ENCODE peak calls at places on chromosomes 4 and X, in six cellular contexts. C is GM23338, V is omental fat pad, R is substantia nigra, F is fibroblast of the conjunctiva, W is DMS153. X is an unnamed sample.

GRCh38 chr4:173420324-173420752 is 21.4 kb upstream of the SCRG1 start:
- DNase-seq in F (no peak), W (peak; percentile 49), V (no peak), C (peak; percentile 52), R (no peak), X (no peak)

GRCh38 chrX:112834016-112834855 is 6.4 kb downstream of the AMOT start:
- DNase-seq in C (no peak), R (no peak), F (peak; percentile 44), W (no peak), V (no peak), X (no peak)

GRCh38 chrX:129478516-129478915 is 44.8 kb downstream of the SMARCA1 start:
- DNase-seq in C (no peak), F (no peak), V (no peak), W (no peak), R (no peak), X (no peak)

GRCh38 chr4:142475663-142476062 is 370.4 kb downstream of the INPP4B start:
- DNase-seq in W (peak; percentile 27), V (no peak), R (no peak), C (no peak), F (no peak), X (no peak)

GRCh38 chr4:65600656-65601055 is 69.6 kb downstream of the EPHA5 start:
- DNase-seq in W (no peak), V (no peak), C (no peak), F (no peak), R (no peak), X (no peak)

GRCh38 chr4:84985952-84986351 is 19.5 kb upstream of the WDFY3 start:
- DNase-seq in F (no peak), W (no peak), C (no peak), V (no peak), R (no peak), X (no peak)

GRCh38 chr4:130636486-130636885 is 1540.5 kb downstream of the C4orf33 start:
- DNase-seq in C (peak; percentile 4), F (no peak), V (no peak), W (no peak), R (no peak), X (no peak)

GRCh38 chr4:92303621-92304027 is at the start of gene GRID2:
- DNase-seq in C (peak; percentile 90), W (peak; percentile 2), R (peak; percentile 38), F (no peak), V (no peak), X (no peak)

GRCh38 chr4:179417357-179417756 is 1975.1 kb upstream of the AGA start:
- DNase-seq in C (no peak), V (no peak), W (no peak), R (no peak), F (no peak), X (no peak)

GRCh38 chr4:76384052-76384451 is 36.9 kb downstream of the CCDC158 start:
- DNase-seq in F (no peak), V (no peak), W (no peak), C (no peak), R (no peak), X (no peak)

GRCh38 chr4:8916251-8916913 is 44.7 kb upstream of the HMX1 start:
- DNase-seq in V (no peak), W (no peak), F (no peak), R (no peak), C (no peak), X (peak; percentile 8)

GRCh38 chr4:68368566-68369473 is 18.9 kb upstream of the YTHDC1 start:
- DNase-seq in V (no peak), W (no peak), C (no peak), R (no peak), F (no peak), X (no peak)

GRCh38 chr4:153485374-153485773 is 19.2 kb downstream of the TMEM131L start:
- DNase-seq in R (no peak), C (no peak), V (no peak), W (no peak), F (no peak), X (no peak)

GRCh38 chr4:29565256-29565655 is 1154.9 kb upstream of the PCDH7 start:
- DNase-seq in R (no peak), C (no peak), F (no peak), W (no peak), V (no peak), X (no peak)

GRCh38 chrX:154369453-154370299 is 4.8 kb downstream of the FLNA start:
- DNase-seq in W (peak; percentile 65), F (peak; percentile 96), V (peak; percentile 37), R (no peak), C (peak; percentile 82), X (peak; percentile 61)

GRCh38 chrX:34521563-34521962 is 135.5 kb downstream of the TMEM47 start:
- DNase-seq in R (no peak), V (no peak), C (peak; percentile 52), F (no peak), W (no peak), X (no peak)

GRCh38 chr4:41256740-41257256 is at the start of gene UCHL1:
- DNase-seq in V (no peak), F (peak; percentile 87), R (peak; percentile 39), C (peak; percentile 98), W (peak; percentile 78), X (no peak)

GRCh38 chr4:142815834-142816233 is 30.3 kb downstream of the INPP4B start:
- DNase-seq in R (no peak), F (peak; percentile 21), V (no peak), W (no peak), C (no peak), X (no peak)

GRCh38 chr4:27020203-27020602 is 159.6 kb downstream of the STIM2 start:
- DNase-seq in V (no peak), C (no peak), F (no peak), W (no peak), R (no peak), X (no peak)

GRCh38 chr4:113675731-113676707 is 85.5 kb downstream of the CAMK2D start:
- DNase-seq in W (peak; percentile 2), R (no peak), F (no peak), V (no peak), C (no peak), X (no peak)

GRCh38 chr4:8159522-8160232 is 1.1 kb upstream of the ABLIM2 start:
- DNase-seq in W (no peak), F (no peak), V (no peak), R (no peak), C (peak; percentile 50), X (no peak)

GRCh38 chr4:105198541-105198940 is 51.9 kb downstream of the TET2 start:
- DNase-seq in C (no peak), F (no peak), R (no peak), V (no peak), W (no peak), X (no peak)

GRCh38 chrX:19554786-19555185 is 39.5 kb upstream of the MAP3K15 start:
- DNase-seq in W (no peak), V (no peak), R (no peak), C (no peak), F (no peak), X (no peak)

GRCh38 chr4:52711271-52711670 is 40.0 kb downstream of the ERVMER34-1 start:
- DNase-seq in C (no peak), V (no peak), F (no peak), R (no peak), W (no peak), X (no peak)

GRCh38 chrX:135697614-135698013 is 15.8 kb upstream of the CT45A1 start:
- DNase-seq in R (no peak), V (no peak), F (no peak), W (no peak), C (no peak), X (no peak)

GRCh38 chrX:136577562-136577961 is 45.5 kb downstream of the VGLL1 start:
- DNase-seq in V (no peak), F (peak; percentile 26), R (peak; percentile 8), W (peak; percentile 58), C (peak; percentile 66), X (peak; percentile 19)

GRCh38 chrX:76915836-76916235 is 488.3 kb downstream of the MAGEE1 start:
- DNase-seq in C (no peak), W (no peak), R (no peak), F (no peak), V (no peak), X (no peak)

GRCh38 chr4:112940364-112940763 is 109.1 kb upstream of the ANK2 start:
- DNase-seq in V (no peak), R (no peak), C (no peak), F (no peak), W (no peak), X (no peak)

GRCh38 chrX:135193740-135194139 is 22.5 kb upstream of the CT55 start:
- DNase-seq in C (no peak), F (no peak), R (no peak), W (no peak), V (no peak), X (no peak)

GRCh38 chr4:149709640-149710039 is 106.0 kb downstream of the IQCM start:
- DNase-seq in W (no peak), R (no peak), C (no peak), V (no peak), F (no peak), X (no peak)

GRCh38 chr4:47675810-47676209 is 162.1 kb downstream of the CORIN start:
- DNase-seq in R (no peak), V (no peak), F (no peak), W (no peak), C (no peak), X (no peak)

GRCh38 chr4:176226736-176227135 is 31.4 kb upstream of the SPATA4 start:
- DNase-seq in C (no peak), R (no peak), V (no peak), F (no peak), W (no peak), X (no peak)

GRCh38 chrX:16825306-16826035 is 39.2 kb downstream of the TXLNG start:
- DNase-seq in C (no peak), W (no peak), F (no peak), V (no peak), R (no peak), X (no peak)

GRCh38 chrX:49896951-49897350 is 17.7 kb downstream of the USP27X start:
- DNase-seq in F (no peak), V (no peak), C (no peak), R (no peak), W (no peak), X (no peak)

GRCh38 chr4:7781361-7781760 is 158.3 kb downstream of the AFAP1 start:
- DNase-seq in R (no peak), W (no peak), F (no peak), V (no peak), C (no peak), X (peak; percentile 15)

GRCh38 chrX:82945332-82945731 is 562.8 kb upstream of the POU3F4 start:
- DNase-seq in R (no peak), C (no peak), W (no peak), V (no peak), F (no peak), X (no peak)

X was measured in breast epithelium.